ENCODE peak calls at places on chromosomes 7 and 10, in seven cellular contexts. N, D, L, Q, P, K and S are unnamed samples.

GRCh38 chr7:54680377-54681005 is 78.5 kb downstream of the SEC61G start:
- DNase-seq in D (no peak), N (no peak), Q (no peak), L (no peak), K (no peak), P (no peak), S (no peak)

GRCh38 chr10:13661261-13661660 is 74.5 kb downstream of the PRPF18 start:
- DNase-seq in D (no peak), N (no peak), L (no peak), Q (no peak), K (no peak), P (no peak), S (no peak)

GRCh38 chr7:27200761-27201230 is 905 bp upstream of the HOXA13 start:
- DNase-seq in Q (no peak), P (no peak), K (no peak), N (no peak), L (no peak), D (no peak), S (no peak)

GRCh38 chr10:126668505-126668904 is 2.0 kb downstream of the C10orf90 start:
- DNase-seq in K (no peak), Q (no peak), D (no peak), N (no peak), L (no peak), P (no peak), S (no peak)

GRCh38 chr10:78203915-78204818 is 170.5 kb downstream of the RPS24 start:
- DNase-seq in D (no peak), L (no peak), Q (peak), N (peak), K (no peak), P (no peak), S (peak)

GRCh38 chr10:121772890-121773289 is 154.9 kb downstream of the ATE1 start:
- DNase-seq in D (no peak), L (no peak), Q (no peak), K (no peak), P (no peak), N (no peak), S (no peak)

GRCh38 chr10:121935702-121936101 is 7.9 kb upstream of the ATE1 start:
- DNase-seq in N (no peak), P (peak), K (no peak), Q (no peak), L (no peak), D (no peak), S (no peak)

GRCh38 chr7:105521027-105521730 is 892 bp downstream of the PUS7 start:
- DNase-seq in P (peak), K (peak), D (peak), L (no peak), Q (peak), N (peak), S (no peak)

GRCh38 chr7:55144333-55144954 is 125.6 kb downstream of the EGFR start:
- DNase-seq in Q (no peak), K (peak), D (no peak), P (no peak), N (peak), L (no peak), S (no peak)

GRCh38 chr10:69958232-69958902 is 94.3 kb upstream of the MACROH2A2 start:
- DNase-seq in K (peak), Q (no peak), P (peak), N (peak), D (no peak), L (no peak), S (peak)

GRCh38 chr10:3152566-3152935 is 20.0 kb downstream of the PITRM1 start:
- DNase-seq in P (no peak), Q (no peak), D (no peak), L (no peak), N (no peak), K (no peak), S (no peak)

GRCh38 chr7:131007439-131008330 is 273.7 kb upstream of the KLF14 start:
- DNase-seq in K (peak), P (peak), L (no peak), N (peak), D (peak), Q (peak), S (no peak)

GRCh38 chr10:51423121-51423452 is 276.3 kb downstream of the CSTF2T start:
- DNase-seq in N (no peak), P (no peak), K (no peak), D (no peak), L (no peak), Q (no peak), S (no peak)

GRCh38 chr7:111384065-111384891 is 178.0 kb downstream of the IMMP2L start:
- DNase-seq in Q (no peak), N (no peak), P (no peak), L (no peak), D (no peak), K (no peak), S (no peak)